ENCODE peak calls at places on chromosomes 12 and 14, in seven cellular contexts. J is NCI-H187 treated with DMSO at 0.1 percent for 48 hours; I is left cardiac atrium; T is stimulated activated CD4-positive, alpha-beta T cell treated with anti-CD3 and anti-CD28 coated beads, Interleukin-4, amount 100 ng/mL, for 1 hour; E is PC-3; X is astrocyte of the spinal cord; R is stromal cell of bone marrow. H is an unnamed sample.

GRCh38 chr12:75766263-75767160 is 255.1 kb upstream of the KRR1 start:
- DNase-seq in J (no peak), I (no peak), T (no peak), E (peak), X (peak), R (peak), H (no peak)

GRCh38 chr12:38771871-38772270 is 133.5 kb downstream of the CPNE8 start:
- DNase-seq in J (no peak), I (no peak), T (peak), E (no peak), X (no peak), R (no peak), H (no peak)

GRCh38 chr14:74459289-74459946 is 33.4 kb upstream of the SYNDIG1L start:
- DNase-seq in J (no peak), I (no peak), T (peak), E (peak), X (peak), R (peak), H (no peak)

GRCh38 chr12:116015525-116015924 is 262.0 kb downstream of the MED13L start:
- DNase-seq in J (no peak), I (no peak), T (no peak), E (peak), X (peak), R (peak), H (no peak)

GRCh38 chr12:27975222-27976136 is 2.9 kb upstream of the PTHLH start:
- DNase-seq in J (no peak), I (peak), T (no peak), E (peak), X (peak), R (no peak), H (peak)

GRCh38 chr12:132476421-132476820 is 13.5 kb upstream of the FBRSL1 start:
- DNase-seq in J (no peak), I (no peak), T (no peak), E (no peak), X (no peak), R (no peak), H (no peak)

GRCh38 chr14:80636071-80636470 is 305.5 kb downstream of the CEP128 start:
- DNase-seq in J (no peak), I (no peak), T (no peak), E (peak), X (no peak), R (no peak), H (no peak)

GRCh38 chr12:104163631-104164030 is 25.6 kb upstream of the NFYB start:
- DNase-seq in J (no peak), I (no peak), T (no peak), E (no peak), X (no peak), R (no peak), H (no peak)

GRCh38 chr12:41013921-41014642 is 174.0 kb upstream of the PDZRN4 start:
- DNase-seq in J (no peak), I (no peak), T (no peak), E (no peak), X (peak), R (peak), H (no peak)

GRCh38 chr12:132908145-132909029 is 21.0 kb upstream of the CHFR start:
- DNase-seq in J (peak), I (peak), T (peak), E (peak), X (peak), R (peak), H (peak)

GRCh38 chr14:100674428-100674827 is 52.3 kb upstream of the DLK1 start:
- DNase-seq in J (no peak), I (no peak), T (no peak), E (no peak), X (no peak), R (no peak), H (no peak)

GRCh38 chr14:29663281-29663801 is 264.3 kb downstream of the PRKD1 start:
- DNase-seq in J (no peak), I (no peak), T (no peak), E (no peak), X (no peak), R (no peak), H (no peak)

GRCh38 chr12:4450551-4451112 is 5.0 kb upstream of the FGF6 start:
- DNase-seq in J (no peak), I (no peak), T (no peak), E (no peak), X (peak), R (no peak), H (no peak)

GRCh38 chr12:49470986-49471385 is 67.8 kb upstream of the KCNH3 start:
- DNase-seq in J (no peak), I (no peak), T (no peak), E (no peak), X (no peak), R (no peak), H (no peak)

GRCh38 chr14:75205586-75205985 is 29.2 kb upstream of the TMED10 start:
- DNase-seq in J (no peak), I (no peak), T (no peak), E (peak), X (peak), R (peak), H (peak)

GRCh38 chr12:121535150-121536057 is 45.4 kb downstream of the KDM2B start:
- DNase-seq in J (no peak), I (no peak), T (no peak), E (no peak), X (no peak), R (no peak), H (no peak)

GRCh38 chr14:94697773-94698556 is 71.9 kb downstream of the GSC start:
- DNase-seq in J (no peak), I (no peak), T (no peak), E (no peak), X (no peak), R (no peak), H (no peak)

GRCh38 chr12:90111646-90112565 is 403.3 kb upstream of the ATP2B1 start:
- DNase-seq in J (no peak), I (no peak), T (no peak), E (no peak), X (no peak), R (no peak), H (no peak)

GRCh38 chr12:111775205-111776193 is 8.8 kb downstream of the ALDH2 start:
- DNase-seq in J (no peak), I (peak), T (no peak), E (peak), X (peak), R (peak), H (peak)

GRCh38 chr12:25529738-25530137 is 23.3 kb downstream of the LMNTD1 start:
- DNase-seq in J (no peak), I (no peak), T (no peak), E (peak), X (peak), R (no peak), H (no peak)

GRCh38 chr14:39175445-39176262 is 600 bp downstream of the PNN start:
- DNase-seq in J (no peak), I (no peak), T (peak), E (peak), X (no peak), R (no peak), H (peak)

GRCh38 chr12:58916891-58917570 is 3.3 kb downstream of the LRIG3 start:
- DNase-seq in J (no peak), I (no peak), T (no peak), E (peak), X (peak), R (peak), H (no peak)

GRCh38 chr14:44767646-44768173 is 194.0 kb downstream of the KLHL28 start:
- DNase-seq in J (no peak), I (no peak), T (no peak), E (peak), X (no peak), R (no peak), H (no peak)

GRCh38 chr14:96062010-96062409 is 22.8 kb downstream of the C14orf132 start:
- DNase-seq in J (no peak), I (no peak), T (no peak), E (no peak), X (no peak), R (no peak), H (peak)

GRCh38 chr14:102584871-102585869 is 7.3 kb upstream of the RCOR1 start:
- DNase-seq in J (no peak), I (peak), T (no peak), E (peak), X (no peak), R (no peak), H (no peak)

GRCh38 chr12:97561321-97562230 is 99.0 kb downstream of the RMST start:
- DNase-seq in J (no peak), I (no peak), T (no peak), E (peak), X (no peak), R (no peak), H (no peak)

GRCh38 chr12:90851800-90852718 is 102.9 kb downstream of the CCER1 start:
- DNase-seq in J (no peak), I (no peak), T (no peak), E (peak), X (no peak), R (no peak), H (no peak)

GRCh38 chr12:26369588-26369987 is 174.2 kb downstream of the SSPN start:
- DNase-seq in J (no peak), I (no peak), T (no peak), E (peak), X (peak), R (peak), H (no peak)

GRCh38 chr12:9699898-9700605 is 30.5 kb downstream of the CLEC2D start:
- DNase-seq in J (no peak), I (no peak), T (no peak), E (no peak), X (no peak), R (no peak), H (no peak)

GRCh38 chr12:6280672-6281071 is 29.8 kb upstream of the PLEKHG6 start:
- DNase-seq in J (no peak), I (no peak), T (no peak), E (no peak), X (no peak), R (no peak), H (peak)

GRCh38 chr12:116551952-116552749 is 7.0 kb upstream of the MAP1LC3B2 start:
- DNase-seq in J (no peak), I (no peak), T (no peak), E (peak), X (peak), R (peak), H (no peak)

GRCh38 chr14:57982802-57983201 is 116.9 kb upstream of the SLC35F4 start:
- DNase-seq in J (peak), I (no peak), T (no peak), E (peak), X (no peak), R (no peak), H (peak)

GRCh38 chr14:95500772-95501401 is 15.6 kb downstream of the SYNE3 start:
- DNase-seq in J (no peak), I (peak), T (no peak), E (peak), X (peak), R (peak), H (peak)

GRCh38 chr12:89648211-89648930 is 60.3 kb downstream of the ATP2B1 start:
- DNase-seq in J (no peak), I (no peak), T (no peak), E (no peak), X (no peak), R (no peak), H (no peak)

GRCh38 chr14:98966465-98967162 is 305.4 kb downstream of the BCL11B start:
- DNase-seq in J (no peak), I (no peak), T (no peak), E (no peak), X (no peak), R (no peak), H (no peak)

GRCh38 chr12:101945361-101946232 is 68.2 kb downstream of the DRAM1 start:
- DNase-seq in J (no peak), I (no peak), T (no peak), E (peak), X (no peak), R (no peak), H (no peak)